ENCODE peak calls at places on chromosomes 6 and 20, in four cellular contexts. Y is right lobe of liver, E is HCT116, C is suprapubic skin. G is an unnamed sample.
A peak's percentile ranks its signal among the peaks of the same experiment; 100 is the strongest.

GRCh38 chr6:73652637-73653570 is 888 bp downstream of the SLC17A5 start:
- DNase-seq in Y (peak; percentile 69), E (peak; percentile 52), C (no peak), G (peak; percentile 55)

GRCh38 chr20:54257090-54257816 is 49.4 kb downstream of the PFDN4 start:
- DNase-seq in Y (no peak), E (peak; percentile 18), C (no peak), G (no peak)

GRCh38 chr6:41645007-41645618 is 6.8 kb downstream of the MDFI start:
- DNase-seq in Y (peak; percentile 0), E (no peak), C (no peak), G (no peak)

GRCh38 chr6:51934098-51934497 is 153.3 kb downstream of the PKHD1 start:
- DNase-seq in Y (no peak), E (peak; percentile 10), C (no peak), G (peak; percentile 12)

GRCh38 chr20:52972190-52972937 is at the start of gene TSHZ2:
- DNase-seq in Y (peak; percentile 83), E (no peak), C (no peak), G (peak; percentile 35)

GRCh38 chr20:9100721-9101120 is 31.8 kb downstream of the PLCB4 start:
- DNase-seq in Y (no peak), E (no peak), C (no peak), G (no peak)

GRCh38 chr6:151847064-151847463 is 39.6 kb downstream of the ESR1 start:
- DNase-seq in Y (no peak), E (no peak), C (no peak), G (no peak)

GRCh38 chr6:30322527-30323501 is 3.9 kb upstream of the TRIM39 start:
- DNase-seq in Y (no peak), E (no peak), C (no peak), G (peak; percentile 15)

GRCh38 chr6:29926081-29926794 is 16.1 kb upstream of the HLA-A start:
- DNase-seq in Y (peak; percentile 66), E (no peak), C (peak; percentile 80), G (no peak)

GRCh38 chr6:154408906-154409500 is 52.4 kb upstream of the IPCEF1 start:
- DNase-seq in Y (no peak), E (no peak), C (no peak), G (no peak)

GRCh38 chr6:170497845-170498281 is 55.2 kb downstream of the PSMB1 start:
- DNase-seq in Y (no peak), E (no peak), C (no peak), G (peak; percentile 28)

GRCh38 chr6:104816141-104816540 is 43.6 kb downstream of the HACE1 start:
- DNase-seq in Y (no peak), E (no peak), C (no peak), G (no peak)

GRCh38 chr20:40080059-40080652 is 608.9 kb downstream of the MAFB start:
- DNase-seq in Y (no peak), E (no peak), C (no peak), G (no peak)

GRCh38 chr6:24549674-24550418 is 55.1 kb downstream of the ALDH5A1 start:
- DNase-seq in Y (no peak), E (no peak), C (no peak), G (no peak)

DNA sequence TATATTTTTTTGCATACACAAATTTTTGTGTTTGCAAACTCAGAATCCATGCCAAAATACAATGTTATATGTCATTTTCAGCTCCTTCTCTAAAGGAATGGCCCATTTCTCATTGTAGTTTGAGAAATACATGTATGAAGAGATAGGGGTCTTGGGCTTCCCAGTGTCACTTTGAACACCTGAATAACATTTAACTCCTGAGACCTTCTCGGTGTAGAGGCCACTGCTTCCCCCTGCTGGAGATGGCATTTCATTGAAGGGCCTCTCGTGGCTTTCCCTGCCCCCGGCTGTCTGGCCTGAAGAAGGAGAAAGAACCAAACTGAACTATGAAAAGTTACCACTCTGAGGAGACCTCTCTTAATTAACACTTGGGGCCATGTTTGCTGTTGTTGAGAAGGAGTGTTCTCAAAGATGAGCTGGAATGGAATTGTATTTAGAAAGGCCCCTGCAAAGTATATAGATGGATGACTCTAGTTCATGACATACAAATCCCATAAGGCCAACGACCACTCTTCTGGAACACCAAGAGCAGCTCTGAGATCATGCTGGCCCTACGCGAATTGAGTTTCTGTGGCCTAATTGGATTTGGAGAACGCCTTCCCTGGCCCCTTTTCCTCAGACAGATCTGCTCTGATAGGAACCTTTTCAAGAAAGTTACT is 58.8 kb downstream of the VAPB start:
- DNase-seq in Y (peak; percentile 61), E (peak; percentile 33), C (no peak), G (no peak)
- TF ChIP-seq POLR2A in Y (no peak), E (no peak), C (no peak), G (no peak)

GRCh38 chr6:159969204-159969912 is 476 bp downstream of the IGF2R start:
- DNase-seq in Y (peak; percentile 53), E (no peak), C (no peak), G (no peak)
- TF ChIP-seq POLR2A in Y (no peak), E (no peak), C (no peak), G (no peak)

GRCh38 chr20:62838511-62838910 is 21.7 kb downstream of the COL9A3 start:
- DNase-seq in Y (no peak), E (no peak), C (no peak), G (no peak)

GRCh38 chr20:62835931-62836861 is 19.3 kb downstream of the COL9A3 start:
- DNase-seq in Y (no peak), E (no peak), C (no peak), G (no peak)

GRCh38 chr20:62837091-62837490 is 20.2 kb downstream of the COL9A3 start:
- DNase-seq in Y (no peak), E (no peak), C (no peak), G (no peak)

GRCh38 chr20:62839261-62839660 is 22.4 kb downstream of the TCFL5 start:
- DNase-seq in Y (no peak), E (no peak), C (no peak), G (no peak)

GRCh38 chr20:62837790-62838458 is 21.1 kb downstream of the COL9A3 start:
- DNase-seq in Y (peak; percentile 89), E (no peak), C (no peak), G (no peak)
- TF ChIP-seq POLR2A in Y (no peak), E (no peak), C (no peak), G (no peak)

GRCh38 chr6:12704946-12705345 is 11.6 kb upstream of the PHACTR1 start:
- DNase-seq in Y (no peak), E (no peak), C (no peak), G (no peak)
- TF ChIP-seq POLR2A in Y (no peak), E (no peak), C (no peak), G (no peak)

GRCh38 chr6:33578164-33578563 is 1.9 kb downstream of the BAK1 start:
- DNase-seq in Y (no peak), E (no peak), C (no peak), G (no peak)

GRCh38 chr6:33578588-33579011 is 1.5 kb downstream of the BAK1 start:
- DNase-seq in Y (no peak), E (no peak), C (no peak), G (no peak)

GRCh38 chr6:33577718-33578117 is 2.4 kb downstream of the BAK1 start:
- DNase-seq in Y (no peak), E (no peak), C (no peak), G (no peak)

GRCh38 chr6:33581186-33581585 is 1.1 kb upstream of the BAK1 start:
- DNase-seq in Y (no peak), E (no peak), C (no peak), G (no peak)

GRCh38 chr6:33579828-33580714 is at the start of gene BAK1:
- DNase-seq in Y (peak; percentile 91), E (peak; percentile 83), C (peak; percentile 94), G (peak; percentile 91)
- TF ChIP-seq POLR2A in Y (peak; percentile 80), E (peak; percentile 54), C (no peak), G (peak; percentile 58)